ENCODE peak calls at places on chromosomes 1 and 21, in five cellular contexts. A is esophagus muscularis mucosa, I is esophagus squamous epithelium, E is HCT116, D is sigmoid colon. Q is an unnamed sample. For H3K27me3, the result is how much of the 10 kb centered on the place peaks cover.

GRCh38 chr1:108584320-108584968 is 24.5 kb downstream of the EEIG2 start:
- DNase-seq in A (no peak), I (no peak), E (no peak), D (no peak), Q (no peak)

GRCh38 chr21:43005635-43006034 is 31.3 kb downstream of the PKNOX1 start:
- DNase-seq in A (no peak), I (no peak), E (no peak), D (no peak), Q (no peak)

GRCh38 chr21:46188226-46189212 is 4.3 kb upstream of the SPATC1L start:
- DNase-seq in A (peak), I (no peak), E (peak), D (peak), Q (peak)

GRCh38 chr21:44778499-44778911 is 23.1 kb downstream of the UBE2G2 start:
- DNase-seq in A (no peak), I (no peak), E (peak), D (no peak), Q (no peak)

GRCh38 chr1:43318831-43319230 is 18.0 kb downstream of the TIE1 start:
- DNase-seq in A (no peak), I (no peak), E (no peak), D (peak), Q (no peak)

GRCh38 chr1:23904748-23905357 is 8.3 kb downstream of the CNR2 start:
- DNase-seq in A (no peak), I (no peak), E (no peak), D (no peak), Q (no peak)

GRCh38 chr1:234342749-234343148 is 30.5 kb upstream of the COA6 start:
- DNase-seq in A (no peak), I (no peak), E (no peak), D (no peak), Q (no peak)

GRCh38 chr1:228368801-228369607 is 37.6 kb downstream of the TRIM11 start:
- DNase-seq in A (no peak), I (no peak), E (no peak), D (peak), Q (no peak)

GRCh38 chr1:12505639-12506311 is 112.2 kb downstream of the DHRS3 start:
- DNase-seq in A (no peak), I (no peak), E (no peak), D (peak), Q (no peak)

GRCh38 chr1:28865997-28866650 is 48.2 kb upstream of the EPB41 start:
- DNase-seq in A (no peak), I (no peak), E (no peak), D (no peak), Q (no peak)

GRCh38 chr1:246317723-246318359 is 189.2 kb downstream of the SMYD3 start:
- DNase-seq in A (no peak), I (no peak), E (no peak), D (no peak), Q (no peak)

GRCh38 chr1:54706419-54706818 is 9.2 kb upstream of the TTC4 start:
- DNase-seq in A (no peak), I (no peak), E (no peak), D (no peak), Q (no peak)

GRCh38 chr1:214678386-214678785 is 75.4 kb downstream of the CENPF start:
- DNase-seq in A (no peak), I (no peak), E (no peak), D (no peak), Q (no peak)

GRCh38 chr1:207926984-207927383 is 16.1 kb upstream of the CD34 start:
- DNase-seq in A (peak), I (no peak), E (no peak), D (no peak), Q (no peak)

GRCh38 chr1:93740601-93741031 is 59.0 kb upstream of the BCAR3 start:
- DNase-seq in A (no peak), I (no peak), E (no peak), D (no peak), Q (no peak)

GRCh38 chr1:9391620-9392019 is 98.9 kb downstream of the SPSB1 start:
- DNase-seq in A (no peak), I (no peak), E (no peak), D (no peak), Q (no peak)
- H3K27me3 ChIP-seq in A (under half), I (under half), E (under half), D (under half), Q (under half)

GRCh38 chr1:192994141-192994540 is 65.0 kb downstream of the UCHL5 start:
- DNase-seq in A (no peak), I (no peak), E (no peak), D (no peak), Q (no peak)
- H3K27me3 ChIP-seq in A (under half), I (under half), E (under half), D (under half), Q (under half)

DNA sequence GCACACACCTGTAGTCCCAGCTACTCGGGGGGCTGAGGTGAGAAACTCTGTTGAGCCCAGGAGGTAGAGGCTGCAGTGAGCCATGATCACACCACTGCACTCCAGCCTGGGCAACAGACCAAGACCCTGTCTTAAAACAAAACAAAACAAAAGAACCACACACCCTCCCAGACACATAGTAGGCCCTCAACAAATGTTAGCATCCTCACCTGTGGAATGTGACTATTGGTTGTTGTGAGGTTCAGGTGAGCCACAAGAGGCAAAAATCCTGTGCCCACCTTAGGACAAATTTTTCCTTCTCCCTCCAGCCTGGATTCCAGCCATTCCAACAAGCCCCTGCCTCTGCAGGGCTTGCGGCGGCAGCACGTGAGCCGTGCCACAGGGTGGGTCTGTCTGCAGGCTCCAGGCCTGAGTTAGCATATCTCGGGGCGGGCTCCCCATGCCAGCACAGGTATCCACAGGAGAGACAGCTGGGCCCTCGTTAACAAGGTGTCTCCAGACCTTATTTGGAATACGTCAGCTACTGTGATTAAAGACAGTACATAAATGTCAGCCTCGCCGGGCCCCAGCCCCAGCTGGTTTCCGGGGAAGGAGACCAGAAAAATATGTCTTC is 17.4 kb downstream of the C1QB start:
- DNase-seq in A (no peak), I (no peak), E (no peak), D (no peak), Q (peak)
- H3K27me3 ChIP-seq in A (under half), I (half or more), E (under half), D (under half), Q (under half)

DNA sequence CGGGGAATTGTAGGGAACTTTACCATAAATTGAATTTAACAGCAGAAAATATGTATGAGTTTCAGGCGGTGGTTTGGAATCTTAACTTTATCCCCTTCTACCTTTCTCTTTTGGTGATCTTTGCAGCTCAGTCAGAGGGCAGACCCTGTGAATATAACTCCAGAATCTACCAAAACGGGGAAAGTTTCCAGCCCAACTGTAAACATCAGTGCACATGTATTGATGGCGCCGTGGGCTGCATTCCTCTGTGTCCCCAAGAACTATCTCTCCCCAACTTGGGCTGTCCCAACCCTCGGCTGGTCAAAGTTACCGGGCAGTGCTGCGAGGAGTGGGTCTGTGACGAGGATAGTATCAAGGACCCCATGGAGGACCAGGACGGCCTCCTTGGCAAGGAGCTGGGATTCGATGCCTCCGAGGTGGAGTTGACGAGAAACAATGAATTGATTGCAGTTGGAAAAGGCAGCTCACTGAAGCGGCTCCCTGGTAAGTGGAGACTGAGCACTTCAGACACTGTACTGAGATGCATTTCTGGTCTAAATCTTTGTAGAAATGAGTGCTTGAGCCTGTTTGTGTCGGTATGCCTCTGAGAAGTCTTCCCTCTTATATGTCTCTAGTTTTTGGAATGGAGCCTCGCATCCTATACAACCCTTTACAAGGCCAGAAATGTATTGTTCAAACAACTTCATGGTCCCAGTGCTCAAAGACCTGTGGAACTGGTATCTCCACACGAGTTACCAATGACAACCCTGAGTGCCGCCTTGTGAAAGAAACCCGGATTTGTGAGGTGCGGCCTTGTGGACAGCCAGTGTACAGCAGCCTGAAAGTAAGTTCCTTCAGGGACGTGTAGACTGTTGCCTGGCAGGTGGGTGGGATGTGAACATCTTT is 1.5 kb downstream of the CCN1 start:
- DNase-seq in A (peak), I (no peak), E (no peak), D (peak), Q (peak)
- H3K27me3 ChIP-seq in A (under half), I (under half), E (under half), D (under half), Q (under half)

GRCh38 chr1:204624631-204625216 is 60.8 kb downstream of the LRRN2 start:
- DNase-seq in A (no peak), I (no peak), E (no peak), D (no peak), Q (no peak)
- H3K27me3 ChIP-seq in A (under half), I (under half), E (under half), D (under half), Q (under half)

DNA sequence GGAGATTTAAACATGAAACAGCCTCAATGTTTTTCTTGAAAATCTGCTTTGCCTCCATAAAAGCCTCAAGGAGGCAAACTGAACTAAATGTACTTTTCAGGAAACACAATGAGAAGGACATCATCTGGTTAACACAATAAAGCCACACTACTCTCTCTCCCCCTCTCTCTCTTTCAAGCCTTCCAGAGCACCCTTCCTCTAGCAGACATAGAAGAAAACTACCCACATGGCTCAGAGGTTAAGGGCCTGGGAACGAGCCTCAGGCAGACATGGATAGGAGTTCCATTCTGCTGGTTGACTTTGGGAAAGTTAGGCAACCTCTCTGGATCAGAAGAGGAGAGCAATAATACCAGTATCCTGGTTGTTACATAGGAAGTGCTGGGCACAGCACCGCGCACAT is 42.9 kb downstream of the RUNX1 start:
- DNase-seq in A (no peak), I (no peak), E (no peak), D (no peak), Q (no peak)
- H3K27me3 ChIP-seq in A (under half), I (under half), E (under half), D (under half), Q (under half)

GRCh38 chr1:40878906-40879305 is 16.7 kb upstream of the CITED4 start:
- DNase-seq in A (no peak), I (no peak), E (no peak), D (no peak), Q (no peak)

GRCh38 chr1:40876436-40876761 is 14.2 kb upstream of the CITED4 start:
- DNase-seq in A (no peak), I (no peak), E (no peak), D (no peak), Q (no peak)

GRCh38 chr1:40876891-40877290 is 14.7 kb upstream of the CITED4 start:
- DNase-seq in A (no peak), I (no peak), E (no peak), D (no peak), Q (no peak)

GRCh38 chr1:40879487-40880175 is 17.5 kb upstream of the CITED4 start:
- DNase-seq in A (no peak), I (no peak), E (no peak), D (no peak), Q (no peak)

GRCh38 chr1:40877681-40878080 is 15.5 kb upstream of the CITED4 start:
- DNase-seq in A (no peak), I (no peak), E (no peak), D (peak), Q (peak)
- H3K27me3 ChIP-seq in A (under half), I (under half), E (under half), D (under half), Q (under half)

DNA sequence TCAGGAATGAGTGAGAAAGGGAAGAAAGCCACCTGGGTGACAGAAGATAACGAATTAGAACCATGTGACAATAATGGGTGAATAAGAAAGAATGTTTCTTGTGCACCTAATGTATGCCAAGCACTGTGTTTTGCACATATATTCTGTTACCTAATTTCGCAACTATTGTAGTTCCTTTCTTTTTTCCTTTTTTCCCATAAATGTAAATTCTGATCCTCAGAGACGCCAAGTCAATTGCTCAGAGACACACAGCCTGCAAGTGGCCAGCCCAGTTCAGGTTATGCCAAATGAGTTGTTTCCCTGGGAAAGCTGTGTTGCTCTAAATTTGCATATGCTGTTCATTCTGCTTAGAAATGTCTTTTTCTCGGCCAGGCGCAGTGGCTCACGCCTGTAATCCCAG is 1.7 kb upstream of the RSPO1 start:
- DNase-seq in A (no peak), I (no peak), E (no peak), D (no peak), Q (no peak)
- H3K27me3 ChIP-seq in A (under half), I (half or more), E (under half), D (under half), Q (under half)

GRCh38 chr1:89089962-89090361 is 25.0 kb upstream of the GBP1 start:
- DNase-seq in A (no peak), I (no peak), E (no peak), D (no peak), Q (no peak)

GRCh38 chr1:89088597-89088996 is 23.6 kb upstream of the GBP1 start:
- DNase-seq in A (no peak), I (no peak), E (no peak), D (no peak), Q (no peak)

GRCh38 chr1:89085781-89086180 is 20.8 kb upstream of the GBP1 start:
- DNase-seq in A (no peak), I (no peak), E (peak), D (no peak), Q (no peak)

DNA sequence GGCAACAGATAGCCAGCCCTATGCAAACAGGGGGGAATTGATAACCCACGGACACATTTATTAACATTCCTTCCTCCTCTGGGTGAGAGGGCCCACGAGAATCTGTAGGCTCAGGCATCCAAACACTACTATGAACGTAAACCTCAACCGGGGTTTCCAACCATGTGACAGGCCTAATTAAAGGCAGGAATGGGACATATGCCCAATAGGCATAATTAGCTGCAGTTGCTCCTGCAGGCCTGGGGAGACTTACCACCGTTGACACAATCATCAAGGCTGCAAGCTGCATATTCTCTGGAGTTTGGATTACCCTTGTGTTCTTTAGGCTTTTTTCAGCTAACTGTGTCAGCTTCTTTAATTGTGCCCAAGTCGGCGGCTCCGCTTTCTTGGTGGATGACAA is 22.2 kb upstream of the GBP1 start:
- DNase-seq in A (no peak), I (no peak), E (no peak), D (no peak), Q (no peak)
- H3K27me3 ChIP-seq in A (under half), I (under half), E (under half), D (under half), Q (under half)

GRCh38 chr1:220884981-220885918 is 6.0 kb downstream of the HLX start:
- DNase-seq in A (peak), I (no peak), E (no peak), D (no peak), Q (no peak)
- H3K27me3 ChIP-seq in A (under half), I (half or more), E (under half), D (under half), Q (under half)

Q was measured in prostate gland.